ENCODE peak calls at places on chromosomes 16 and 17, in seven cellular contexts. I is uterus, M is mammary epithelial cell, Y is astrocyte, T is lower leg skin, F is T-cell, Q is upper lobe of right lung. J is an unnamed sample.

GRCh38 chr16:77213542-77214108 is 14.4 kb downstream of the SYCE1L start:
- DNase-seq in I (no peak), M (peak), Y (peak), T (no peak), F (no peak), Q (no peak), J (no peak)

GRCh38 chr16:85114909-85115567 is 2.8 kb upstream of the CIBAR2 start:
- DNase-seq in I (peak), M (peak), Y (no peak), T (peak), F (peak), Q (peak), J (peak)

GRCh38 chr17:18257747-18258355 is 687 bp downstream of the FLII start:
- DNase-seq in I (peak), M (peak), Y (peak), T (peak), F (peak), Q (peak), J (peak)

GRCh38 chr16:62665269-62665668 is 629.0 kb upstream of the CDH8 start:
- DNase-seq in I (no peak), M (no peak), Y (no peak), T (no peak), F (no peak), Q (no peak), J (no peak)

GRCh38 chr17:67400193-67400592 is 23.1 kb downstream of the PITPNC1 start:
- DNase-seq in I (no peak), M (no peak), Y (no peak), T (no peak), F (no peak), Q (no peak), J (no peak)

GRCh38 chr17:7208027-7208571 is 11.5 kb downstream of the DLG4 start:
- DNase-seq in I (no peak), M (no peak), Y (no peak), T (no peak), F (no peak), Q (no peak), J (no peak)

GRCh38 chr17:82661717-82662683 is 13.8 kb upstream of the WDR45B start:
- DNase-seq in I (no peak), M (no peak), Y (no peak), T (no peak), F (no peak), Q (no peak), J (no peak)

GRCh38 chr17:70767102-70767701 is 597.9 kb downstream of the KCNJ2 start:
- DNase-seq in I (no peak), M (peak), Y (peak), T (no peak), F (no peak), Q (no peak), J (peak)

GRCh38 chr17:80284631-80285030 is 24.0 kb downstream of the RNF213 start:
- DNase-seq in I (no peak), M (no peak), Y (no peak), T (no peak), F (no peak), Q (no peak), J (peak)

GRCh38 chr16:47880653-47881052 is 275.1 kb downstream of the ABCC12 start:
- DNase-seq in I (no peak), M (no peak), Y (no peak), T (no peak), F (no peak), Q (no peak), J (no peak)

GRCh38 chr16:48450367-48450766 is 65.2 kb upstream of the SIAH1 start:
- DNase-seq in I (no peak), M (no peak), Y (no peak), T (no peak), F (no peak), Q (no peak), J (no peak)

GRCh38 chr16:80285089-80285488 is 255.7 kb upstream of the DYNLRB2 start:
- DNase-seq in I (no peak), M (peak), Y (peak), T (no peak), F (no peak), Q (no peak), J (no peak)

GRCh38 chr16:3145151-3145550 is 10.3 kb downstream of the ZNF213 start:
- DNase-seq in I (no peak), M (no peak), Y (no peak), T (no peak), F (no peak), Q (no peak), J (no peak)

J was measured in NCI-H146.